ENCODE peak calls at places on chromosomes 5 and 9, in four cellular contexts. One of them, this sample, is unnamed.

GRCh38 chr5:156893517-156893916 is 43.4 kb downstream of the PPP1R2B start:
- DNase-seq in GM23248: no peak
- DNase-seq in COLO829: no peak
- DNase-seq in stimulated activated CD4-positive, alpha-beta T cell treated with anti-CD3 and anti-CD28 coated beads, TNF-alpha, amount 100 ng/mL, for 24 hours: no peak
- DNase-seq in this sample: no peak

GRCh38 chr5:43231977-43232376 is 40.0 kb downstream of the NIM1K start:
- DNase-seq in COLO829: no peak
- DNase-seq in stimulated activated CD4-positive, alpha-beta T cell treated with anti-CD3 and anti-CD28 coated beads, TNF-alpha, amount 100 ng/mL, for 24 hours: no peak
- DNase-seq in GM23248: peak; percentile 13
- DNase-seq in this sample: peak; percentile 23

GRCh38 chr5:57386958-57387357 is 95.7 kb downstream of the ACTBL2 start:
- DNase-seq in GM23248: peak; percentile 77
- DNase-seq in COLO829: no peak
- DNase-seq in stimulated activated CD4-positive, alpha-beta T cell treated with anti-CD3 and anti-CD28 coated beads, TNF-alpha, amount 100 ng/mL, for 24 hours: no peak
- DNase-seq in this sample: no peak

GRCh38 chr5:38827525-38827924 is 18.3 kb upstream of the OSMR start:
- DNase-seq in GM23248: peak; percentile 62
- DNase-seq in stimulated activated CD4-positive, alpha-beta T cell treated with anti-CD3 and anti-CD28 coated beads, TNF-alpha, amount 100 ng/mL, for 24 hours: no peak
- DNase-seq in COLO829: no peak
- DNase-seq in this sample: no peak

GRCh38 chr5:172637122-172637580 is 3.9 kb upstream of the NEURL1B start:
- DNase-seq in stimulated activated CD4-positive, alpha-beta T cell treated with anti-CD3 and anti-CD28 coated beads, TNF-alpha, amount 100 ng/mL, for 24 hours: no peak
- DNase-seq in COLO829: no peak
- DNase-seq in GM23248: no peak
- DNase-seq in this sample: peak; percentile 86

GRCh38 chr5:179872356-179873160 is 13.9 kb upstream of the MRNIP start:
- DNase-seq in COLO829: no peak
- DNase-seq in stimulated activated CD4-positive, alpha-beta T cell treated with anti-CD3 and anti-CD28 coated beads, TNF-alpha, amount 100 ng/mL, for 24 hours: no peak
- DNase-seq in GM23248: no peak
- DNase-seq in this sample: no peak

GRCh38 chr9:92173318-92173717 is 58.1 kb upstream of the SPTLC1 start:
- DNase-seq in COLO829: no peak
- DNase-seq in GM23248: no peak
- DNase-seq in stimulated activated CD4-positive, alpha-beta T cell treated with anti-CD3 and anti-CD28 coated beads, TNF-alpha, amount 100 ng/mL, for 24 hours: no peak
- DNase-seq in this sample: no peak

GRCh38 chr5:35780236-35780635 is 76.5 kb upstream of the IL7R start:
- DNase-seq in GM23248: no peak
- DNase-seq in COLO829: no peak
- DNase-seq in stimulated activated CD4-positive, alpha-beta T cell treated with anti-CD3 and anti-CD28 coated beads, TNF-alpha, amount 100 ng/mL, for 24 hours: no peak
- DNase-seq in this sample: no peak